ENCODE peak calls at places on chromosomes 1 and 21, in four cellular contexts. C is omental fat pad, M is mucosa of descending colon, S is brain microvascular endothelial cell. J is an unnamed sample.

GRCh38 chr21:44298301-44298700 is 1.6 kb upstream of the PFKL start:
- DNase-seq in C (no peak), M (no peak), S (no peak), J (no peak)

GRCh38 chr1:156233421-156234127 is 8.4 kb upstream of the BGLAP start:
- DNase-seq in S (peak; percentile 72), C (no peak), M (no peak), J (no peak)

GRCh38 chr21:46551636-46552241 is 53.1 kb downstream of the S100B start:
- DNase-seq in M (peak; percentile 76), S (no peak), C (no peak), J (no peak)

GRCh38 chr21:44454747-44455523 is at the start of gene LRRC3:
- DNase-seq in C (peak; percentile 59), S (peak; percentile 69), M (peak; percentile 90), J (peak; percentile 71)

GRCh38 chr1:3312310-3312734 is 142.1 kb upstream of the ARHGEF16 start:
- DNase-seq in S (no peak), M (no peak), C (no peak), J (no peak)

GRCh38 chr1:71307451-71307850 is 226.6 kb upstream of the ZRANB2 start:
- DNase-seq in C (no peak), M (no peak), S (no peak), J (no peak)

GRCh38 chr1:206589206-206589605 is 23.1 kb downstream of the EIF2D start:
- DNase-seq in M (no peak), S (peak; percentile 86), C (no peak), J (no peak)

GRCh38 chr1:159012495-159012894 is 2.8 kb downstream of the IFI16 start:
- DNase-seq in C (no peak), S (no peak), M (no peak), J (no peak)

GRCh38 chr1:38029725-38030511 is 16.7 kb downstream of the POU3F1 start:
- DNase-seq in C (no peak), M (no peak), S (peak; percentile 64), J (peak; percentile 33)

GRCh38 chr1:68780919-68781318 is 284.0 kb upstream of the DEPDC1 start:
- DNase-seq in S (no peak), M (no peak), C (no peak), J (no peak)

GRCh38 chr1:159860456-159860855 is 2.0 kb downstream of the VSIG8 start:
- DNase-seq in C (no peak), M (no peak), S (no peak), J (no peak)

GRCh38 chr1:1210726-1211540 is 3.0 kb downstream of the TNFRSF4 start:
- DNase-seq in S (no peak), M (peak; percentile 46), C (no peak), J (peak; percentile 14)

GRCh38 chr21:44292812-44293195 is 7.0 kb upstream of the PFKL start:
- DNase-seq in M (peak; percentile 50), C (no peak), S (no peak), J (no peak)

GRCh38 chr1:195019385-195019784 is 1588.9 kb downstream of the KCNT2 start:
- DNase-seq in S (no peak), C (no peak), M (no peak), J (no peak)

GRCh38 chr1:3625151-3625907 is 514 bp downstream of the TPRG1L start:
- DNase-seq in S (peak; percentile 53), M (peak; percentile 77), C (no peak), J (no peak)

GRCh38 chr1:8162168-8162567 is 136.1 kb upstream of the ERRFI1 start:
- DNase-seq in C (no peak), M (no peak), S (no peak), J (no peak)

GRCh38 chr1:163163861-163164582 is 38.7 kb downstream of the RGS5 start:
- DNase-seq in M (no peak), C (no peak), S (peak; percentile 45), J (no peak)

GRCh38 chr1:5980314-5981008 is 11.8 kb downstream of the NPHP4 start:
- DNase-seq in S (peak; percentile 21), C (no peak), M (no peak), J (no peak)

GRCh38 chr1:226937940-226938725 is 2.0 kb upstream of the COQ8A start:
- DNase-seq in M (no peak), C (no peak), S (no peak), J (no peak)

GRCh38 chr1:36703526-36704208 is 221.0 kb upstream of the CSF3R start:
- DNase-seq in S (peak; percentile 60), M (peak; percentile 67), C (peak; percentile 34), J (peak; percentile 51)

GRCh38 chr21:45818276-45818903 is 163.2 kb upstream of the COL6A1 start:
- DNase-seq in M (no peak), S (no peak), C (no peak), J (no peak)

GRCh38 chr1:201385299-201385891 is 7.9 kb upstream of the TNNT2 start:
- DNase-seq in C (peak; percentile 27), M (no peak), S (peak; percentile 37), J (no peak)

GRCh38 chr1:210342986-210343780 is 14.5 kb downstream of the HHAT start:
- DNase-seq in C (no peak), M (no peak), S (no peak), J (peak; percentile 62)

GRCh38 chr1:46197551-46198025 is 646 bp downstream of the POMGNT1 start:
- DNase-seq in S (no peak), M (no peak), C (no peak), J (no peak)

DNA sequence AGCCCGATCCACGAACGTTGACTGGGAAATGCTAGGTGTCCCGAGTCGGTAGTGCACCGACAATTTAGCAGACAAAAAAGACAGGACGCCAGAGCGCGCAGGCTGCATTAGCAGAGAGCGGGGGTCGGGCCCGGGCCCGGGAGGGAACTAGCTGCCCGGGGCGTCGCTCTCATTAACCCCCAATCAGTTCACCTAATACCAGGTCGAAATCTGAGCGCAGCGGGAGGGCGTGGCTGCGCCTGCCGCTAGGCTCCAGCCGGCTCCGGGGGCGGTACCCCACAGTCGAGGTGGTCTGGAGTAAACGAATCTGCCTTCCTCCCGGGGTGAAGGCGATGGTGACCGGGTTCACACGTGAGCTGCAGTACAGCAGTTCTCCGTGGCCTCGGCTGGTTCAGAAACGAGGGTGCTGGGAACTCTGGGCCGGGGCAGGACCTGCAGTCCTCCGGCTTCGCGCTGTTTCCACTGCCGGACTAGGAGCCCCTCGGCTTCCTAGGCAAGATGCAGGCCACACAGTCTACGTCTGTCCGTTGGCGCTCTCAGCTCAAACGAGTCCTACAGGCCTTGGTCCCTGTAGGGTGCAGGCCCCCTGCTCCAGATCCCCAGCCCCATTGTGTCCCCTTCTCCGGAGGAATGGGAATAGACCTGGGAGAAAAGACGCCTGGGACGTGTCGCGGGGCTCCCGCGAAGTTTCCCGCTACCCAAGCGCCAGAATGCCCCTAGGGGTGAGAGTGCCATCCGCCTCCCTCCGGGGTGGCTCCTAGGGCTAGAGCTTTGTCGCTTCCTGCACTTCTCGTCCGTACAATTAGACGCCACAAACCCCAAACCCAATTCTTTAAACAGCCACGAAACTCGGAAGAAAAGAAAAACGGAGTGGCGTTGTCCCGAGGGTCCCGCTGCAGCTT is 2.0 kb downstream of the GFI1 start:
- DNase-seq in C (no peak), M (peak; percentile 80), S (no peak), J (peak; percentile 48)
- TF ChIP-seq CTCF in C (no peak), M (no peak), S (no peak), J (no peak)

GRCh38 chr1:111468717-111469100 is 5.1 kb upstream of the C1orf162 start:
- DNase-seq in C (no peak), S (no peak), M (no peak), J (no peak)

GRCh38 chr1:111465754-111466153 is 8.0 kb upstream of the C1orf162 start:
- DNase-seq in C (no peak), S (no peak), M (no peak), J (no peak)

GRCh38 chr1:111469539-111469938 is 4.2 kb upstream of the C1orf162 start:
- DNase-seq in C (no peak), M (no peak), S (no peak), J (no peak)

GRCh38 chr1:111466480-111466879 is 7.3 kb upstream of the C1orf162 start:
- DNase-seq in S (no peak), M (no peak), C (no peak), J (no peak)

GRCh38 chr1:111467805-111468716 is 5.7 kb upstream of the C1orf162 start:
- DNase-seq in C (no peak), M (no peak), S (no peak), J (no peak)
- TF ChIP-seq CTCF in C (no peak), M (no peak), S (no peak), J (no peak)

DNA sequence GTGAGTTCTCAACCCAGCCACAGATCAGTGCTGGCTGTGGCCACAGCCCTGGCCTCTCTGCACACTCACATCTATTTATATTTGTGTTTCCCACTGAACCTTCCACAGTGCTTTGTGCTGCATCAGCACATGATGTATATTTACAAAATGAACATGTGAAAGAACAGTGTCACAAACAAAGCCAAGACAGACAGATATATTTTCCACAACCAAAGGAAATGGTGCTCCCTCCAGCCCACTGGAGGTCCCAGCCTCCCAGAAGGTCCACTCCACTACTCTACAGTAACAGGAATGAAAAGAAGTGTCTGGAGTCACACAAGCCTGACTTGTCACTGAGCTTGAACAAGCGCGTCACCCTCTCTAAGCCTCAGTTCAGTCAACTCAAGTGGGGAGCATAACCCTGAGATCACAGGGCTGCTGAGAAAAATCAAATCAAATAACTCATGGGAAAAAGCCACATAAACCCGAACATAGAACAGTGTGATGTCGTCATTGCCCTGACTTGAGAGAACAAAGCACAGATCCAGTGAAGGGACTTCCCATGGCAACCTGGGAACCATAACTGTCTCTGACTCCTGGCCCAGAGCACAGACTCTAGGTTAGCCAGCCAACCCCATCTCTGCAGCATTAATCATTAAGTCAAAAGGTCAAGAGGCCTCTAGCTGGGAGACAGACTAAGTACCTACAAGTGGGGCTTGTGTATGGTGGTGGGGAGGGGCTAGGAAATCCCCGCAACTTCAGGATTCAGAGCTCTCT is 121.2 kb downstream of the TRABD2B start:
- DNase-seq in M (no peak), S (peak; percentile 8), C (no peak), J (no peak)
- TF ChIP-seq CTCF in M (no peak), S (no peak), C (no peak), J (no peak)

DNA sequence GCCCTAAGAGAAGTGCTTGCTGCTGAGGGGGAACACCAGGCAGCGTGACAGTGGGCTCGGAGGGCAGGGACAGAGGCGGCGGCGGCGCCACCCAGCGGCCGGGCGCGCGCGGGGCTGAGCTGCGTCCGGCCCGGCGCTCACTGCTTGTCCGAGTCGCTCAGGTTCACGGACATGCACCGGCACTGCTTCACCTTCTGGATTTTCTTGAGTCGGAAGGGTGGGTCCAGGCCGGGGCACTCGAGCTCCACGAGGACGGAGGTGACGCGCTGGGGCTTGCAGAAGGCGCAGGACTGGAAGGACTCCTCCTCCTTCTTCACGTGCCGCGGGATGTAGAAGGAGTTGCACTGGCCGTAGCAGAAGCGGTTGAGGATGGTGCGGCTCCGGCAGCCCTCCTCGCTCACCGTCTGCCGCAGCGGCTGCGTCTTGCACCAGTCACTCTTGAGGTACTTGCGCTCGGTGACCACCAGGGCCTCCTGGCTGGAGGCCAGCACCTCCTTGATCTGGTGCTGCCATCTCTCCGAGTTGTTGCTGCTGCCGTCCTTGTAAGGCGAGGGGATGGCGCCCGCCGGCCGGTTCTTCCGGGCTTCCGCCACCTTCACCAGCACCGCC is 119.0 kb downstream of the GREM2 start:
- DNase-seq in M (peak; percentile 73), C (no peak), S (peak; percentile 55), J (no peak)
- TF ChIP-seq CTCF in M (no peak), C (no peak), S (peak; percentile 65), J (no peak)

GRCh38 chr21:33308586-33309490 is 15.9 kb upstream of the IFNAR1 start:
- DNase-seq in S (no peak), C (no peak), M (no peak), J (no peak)
- TF ChIP-seq CTCF in S (no peak), C (no peak), M (no peak), J (no peak)

J was measured in activated B cell treated with CpG ODN at 0.5 μM for 24 hours.